ENCODE peak calls at places on chromosomes 13 and 19, in ten cellular contexts. I is cardiac muscle cell; E is B cell; W is occipital lobe; D is progenitor cell of endocrine pancreas; T is stimulated activated CD4-positive, alpha-beta T cell treated with anti-CD3 and anti-CD28 coated beads, Interleukin-1b, Interleukin-23, amount 100 ng/mL, for 24 hours; H is GM04504; J is PC-3; G is HEK293T; A is AG10803. N is an unnamed sample.

GRCh38 chr19:37537391-37537947 is 30.7 kb downstream of the ZNF793 start:
- DNase-seq in I (no peak), E (no peak), W (no peak), D (no peak), T (no peak), H (no peak), J (no peak), G (no peak), A (no peak), N (no peak)

GRCh38 chr19:18156841-18157464 is 4.0 kb downstream of the PIK3R2 start:
- DNase-seq in I (peak), E (peak), W (peak), D (no peak), T (no peak), H (peak), J (peak), G (peak), A (peak), N (no peak)

GRCh38 chr13:33970746-33971145 is 152.8 kb downstream of the RFC3 start:
- DNase-seq in I (no peak), E (no peak), W (no peak), D (no peak), T (no peak), H (no peak), J (no peak), G (no peak), A (no peak), N (no peak)

GRCh38 chr19:1851581-1852293 is 3.5 kb upstream of the REXO1 start:
- DNase-seq in I (no peak), E (peak), W (no peak), D (no peak), T (peak), H (no peak), J (no peak), G (no peak), A (no peak), N (no peak)

GRCh38 chr13:34816118-34816517 is 126.0 kb upstream of the NBEA start:
- DNase-seq in I (no peak), E (no peak), W (no peak), D (no peak), T (no peak), H (no peak), J (no peak), G (no peak), A (no peak), N (no peak)

GRCh38 chr19:40403262-40403984 is 9.8 kb downstream of the PRX start:
- DNase-seq in I (peak), E (peak), W (no peak), D (peak), T (peak), H (peak), J (peak), G (peak), A (peak), N (peak)

GRCh38 chr19:5445667-5446066 is 9.6 kb upstream of the ZNRF4 start:
- DNase-seq in I (no peak), E (no peak), W (no peak), D (no peak), T (no peak), H (no peak), J (peak), G (no peak), A (peak), N (no peak)

GRCh38 chr19:10769533-10770491 is 51.9 kb downstream of the DNM2 start:
- DNase-seq in I (peak), E (no peak), W (peak), D (no peak), T (no peak), H (no peak), J (peak), G (no peak), A (peak), N (peak)

GRCh38 chr19:16326401-16327130 is 1.9 kb downstream of the KLF2 start:
- DNase-seq in I (no peak), E (peak), W (no peak), D (no peak), T (no peak), H (no peak), J (no peak), G (no peak), A (peak), N (peak)

GRCh38 chr19:12996542-12997094 is 1.3 kb downstream of the NFIX start:
- DNase-seq in I (no peak), E (no peak), W (no peak), D (no peak), T (no peak), H (no peak), J (peak), G (no peak), A (peak), N (no peak)

GRCh38 chr19:34712606-34713261 is 21.3 kb upstream of the ZNF181 start:
- DNase-seq in I (peak), E (peak), W (no peak), D (no peak), T (peak), H (peak), J (peak), G (peak), A (peak), N (peak)

GRCh38 chr19:46828484-46828883 is 22.2 kb downstream of the AP2S1 start:
- DNase-seq in I (no peak), E (no peak), W (no peak), D (no peak), T (peak), H (peak), J (peak), G (no peak), A (peak), N (no peak)

GRCh38 chr13:43472980-43473379 is 313.8 kb downstream of the ENOX1 start:
- DNase-seq in I (no peak), E (no peak), W (no peak), D (no peak), T (no peak), H (no peak), J (no peak), G (no peak), A (no peak), N (no peak)

GRCh38 chr13:36973621-36974268 is 25.4 kb downstream of the ALG5 start:
- DNase-seq in I (no peak), E (peak), W (no peak), D (no peak), T (no peak), H (no peak), J (no peak), G (no peak), A (no peak), N (peak)

GRCh38 chr13:26557393-26558073 is at the start of gene WASF3:
- DNase-seq in I (peak), E (peak), W (peak), D (peak), T (peak), H (peak), J (peak), G (peak), A (peak), N (peak)

GRCh38 chr19:30742981-30743380 is 370.8 kb downstream of the ZNF536 start:
- DNase-seq in I (no peak), E (no peak), W (no peak), D (no peak), T (no peak), H (no peak), J (no peak), G (no peak), A (no peak), N (no peak)

GRCh38 chr19:48735031-48735615 is 5.3 kb downstream of the RASIP1 start:
- DNase-seq in I (peak), E (no peak), W (no peak), D (no peak), T (no peak), H (no peak), J (no peak), G (no peak), A (no peak), N (no peak)

GRCh38 chr13:84609716-84610115 is 727.4 kb upstream of the SLITRK1 start:
- DNase-seq in I (no peak), E (no peak), W (no peak), D (no peak), T (no peak), H (no peak), J (peak), G (no peak), A (peak), N (no peak)

GRCh38 chr19:18346091-18346490 is 5.7 kb downstream of the PGPEP1 start:
- DNase-seq in I (no peak), E (no peak), W (no peak), D (no peak), T (no peak), H (no peak), J (peak), G (no peak), A (no peak), N (no peak)

GRCh38 chr19:33699754-33700407 is 78.1 kb downstream of the CHST8 start:
- DNase-seq in I (no peak), E (no peak), W (no peak), D (no peak), T (no peak), H (no peak), J (no peak), G (no peak), A (no peak), N (no peak)

GRCh38 chr13:112062619-112063308 is 4.2 kb upstream of the SOX1 start:
- DNase-seq in I (peak), E (no peak), W (no peak), D (peak), T (no peak), H (no peak), J (no peak), G (no peak), A (no peak), N (no peak)

GRCh38 chr19:28920269-28921066 is 292.5 kb downstream of the UQCRFS1 start:
- DNase-seq in I (no peak), E (no peak), W (no peak), D (no peak), T (no peak), H (no peak), J (no peak), G (no peak), A (no peak), N (no peak)

GRCh38 chr13:109750376-109750775 is 36.0 kb downstream of the IRS2 start:
- DNase-seq in I (no peak), E (no peak), W (no peak), D (no peak), T (no peak), H (no peak), J (no peak), G (no peak), A (no peak), N (no peak)

GRCh38 chr19:51552996-51553725 is 17.9 kb upstream of the ZNF175 start:
- DNase-seq in I (peak), E (peak), W (peak), D (peak), T (peak), H (peak), J (peak), G (peak), A (peak), N (peak)

GRCh38 chr19:17048885-17049453 is 22.4 kb upstream of the CPAMD8 start:
- DNase-seq in I (no peak), E (no peak), W (no peak), D (no peak), T (no peak), H (no peak), J (no peak), G (no peak), A (no peak), N (no peak)

GRCh38 chr19:35462476-35462953 is 14.5 kb downstream of the FFAR2 start:
- DNase-seq in I (no peak), E (peak), W (no peak), D (no peak), T (no peak), H (no peak), J (no peak), G (no peak), A (no peak), N (peak)